ENCODE peak calls at places on chromosomes 4 and X, in four cellular contexts. One of them, this sample, is unnamed.
A peak's percentile ranks its signal among the peaks of the same experiment; 100 is the strongest.

GRCh38 chr4:71304289-71304850 is 34.5 kb upstream of the SLC4A4 start:
- DNase-seq in GM20000: no peak
- DNase-seq in mesothelial cell of epicardium: no peak
- DNase-seq in astrocyte of the spinal cord: no peak
- DNase-seq in this sample: no peak

GRCh38 chrX:46575991-46576392 is 2.4 kb downstream of the CHST7 start:
- DNase-seq in GM20000: no peak
- DNase-seq in mesothelial cell of epicardium: no peak
- DNase-seq in astrocyte of the spinal cord: no peak
- DNase-seq in this sample: no peak

GRCh38 chr4:38062088-38062893 is 102.1 kb downstream of the PTTG2 start:
- DNase-seq in GM20000: peak; percentile 60
- DNase-seq in astrocyte of the spinal cord: peak; percentile 79
- DNase-seq in mesothelial cell of epicardium: peak; percentile 41
- DNase-seq in this sample: peak; percentile 60

GRCh38 chrX:154370300-154370881 is 4.0 kb downstream of the FLNA start:
- DNase-seq in mesothelial cell of epicardium: no peak
- DNase-seq in astrocyte of the spinal cord: no peak
- DNase-seq in GM20000: no peak
- DNase-seq in this sample: no peak

GRCh38 chr4:6991771-6992557 is 51.2 kb upstream of the TADA2B start:
- DNase-seq in mesothelial cell of epicardium: no peak
- DNase-seq in GM20000: no peak
- DNase-seq in astrocyte of the spinal cord: peak; percentile 92
- DNase-seq in this sample: no peak

GRCh38 chrX:3271485-3272186 is 74.8 kb downstream of the MXRA5 start:
- DNase-seq in mesothelial cell of epicardium: no peak
- DNase-seq in GM20000: no peak
- DNase-seq in astrocyte of the spinal cord: peak; percentile 88
- DNase-seq in this sample: no peak

GRCh38 chr4:130422255-130422654 is 1326.3 kb downstream of the C4orf33 start:
- DNase-seq in astrocyte of the spinal cord: no peak
- DNase-seq in GM20000: no peak
- DNase-seq in mesothelial cell of epicardium: no peak
- DNase-seq in this sample: no peak

GRCh38 chr4:3787489-3788365 is 21.5 kb downstream of the ADRA2C start:
- DNase-seq in mesothelial cell of epicardium: no peak
- DNase-seq in astrocyte of the spinal cord: no peak
- DNase-seq in GM20000: no peak
- DNase-seq in this sample: no peak

GRCh38 chrX:55710701-55711100 is 6.8 kb upstream of the RRAGB start:
- DNase-seq in GM20000: no peak
- DNase-seq in astrocyte of the spinal cord: peak; percentile 15
- DNase-seq in mesothelial cell of epicardium: no peak
- DNase-seq in this sample: no peak

GRCh38 chr4:182929296-182929695 is 12.1 kb upstream of the DCTD start:
- DNase-seq in astrocyte of the spinal cord: peak; percentile 73
- DNase-seq in GM20000: no peak
- DNase-seq in mesothelial cell of epicardium: no peak
- DNase-seq in this sample: no peak

GRCh38 chr4:157996061-157996460 is 176.8 kb downstream of the GASK1B start:
- DNase-seq in mesothelial cell of epicardium: no peak
- DNase-seq in astrocyte of the spinal cord: no peak
- DNase-seq in GM20000: no peak
- DNase-seq in this sample: no peak

GRCh38 chr4:3655485-3656429 is 110.4 kb upstream of the ADRA2C start:
- DNase-seq in GM20000: no peak
- DNase-seq in astrocyte of the spinal cord: no peak
- DNase-seq in mesothelial cell of epicardium: no peak
- DNase-seq in this sample: no peak

GRCh38 chr4:85828295-85828910 is 353.5 kb downstream of the ARHGAP24 start:
- DNase-seq in astrocyte of the spinal cord: peak; percentile 53
- DNase-seq in mesothelial cell of epicardium: no peak
- DNase-seq in GM20000: no peak
- DNase-seq in this sample: no peak

GRCh38 chr4:38943355-38943754 is 75.7 kb downstream of the FAM114A1 start:
- DNase-seq in astrocyte of the spinal cord: no peak
- DNase-seq in GM20000: no peak
- DNase-seq in mesothelial cell of epicardium: no peak
- DNase-seq in this sample: no peak

GRCh38 chr4:186889876-186890643 is 166.4 kb upstream of the FAT1 start:
- DNase-seq in astrocyte of the spinal cord: no peak
- DNase-seq in GM20000: no peak
- DNase-seq in mesothelial cell of epicardium: no peak
- DNase-seq in this sample: no peak
- TF ChIP-seq CTCF in astrocyte of the spinal cord: no peak
- TF ChIP-seq CTCF in GM20000: no peak
- TF ChIP-seq CTCF in mesothelial cell of epicardium: no peak
- TF ChIP-seq CTCF in this sample: no peak

DNA sequence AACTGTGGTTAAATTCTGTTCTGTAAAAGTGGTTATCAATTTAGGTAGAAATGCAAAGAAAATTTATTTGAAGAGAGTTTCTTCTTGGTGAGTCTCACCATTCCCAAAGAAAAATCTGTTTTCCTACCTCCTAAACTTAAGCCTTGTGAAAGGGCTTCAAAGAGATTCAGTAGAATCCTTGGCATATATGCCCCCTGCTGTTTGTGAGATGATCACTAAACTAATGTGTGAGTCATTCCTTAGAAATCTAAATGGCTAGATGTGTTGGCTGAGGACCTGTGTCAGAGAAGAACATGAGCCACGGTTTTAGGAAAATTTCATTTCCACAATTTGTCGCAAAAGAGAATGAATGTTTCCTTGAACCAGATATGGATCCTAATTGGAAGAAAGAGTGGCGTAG is 260.9 kb downstream of the SLC7A11 start:
- DNase-seq in mesothelial cell of epicardium: no peak
- DNase-seq in GM20000: no peak
- DNase-seq in astrocyte of the spinal cord: peak; percentile 60
- DNase-seq in this sample: no peak
- TF ChIP-seq CTCF in mesothelial cell of epicardium: no peak
- TF ChIP-seq CTCF in GM20000: no peak
- TF ChIP-seq CTCF in astrocyte of the spinal cord: no peak
- TF ChIP-seq CTCF in this sample: no peak

GRCh38 chr4:106195435-106195950 is 120.5 kb downstream of the TBCK start:
- DNase-seq in astrocyte of the spinal cord: no peak
- DNase-seq in GM20000: no peak
- DNase-seq in mesothelial cell of epicardium: no peak
- DNase-seq in this sample: no peak

DNA sequence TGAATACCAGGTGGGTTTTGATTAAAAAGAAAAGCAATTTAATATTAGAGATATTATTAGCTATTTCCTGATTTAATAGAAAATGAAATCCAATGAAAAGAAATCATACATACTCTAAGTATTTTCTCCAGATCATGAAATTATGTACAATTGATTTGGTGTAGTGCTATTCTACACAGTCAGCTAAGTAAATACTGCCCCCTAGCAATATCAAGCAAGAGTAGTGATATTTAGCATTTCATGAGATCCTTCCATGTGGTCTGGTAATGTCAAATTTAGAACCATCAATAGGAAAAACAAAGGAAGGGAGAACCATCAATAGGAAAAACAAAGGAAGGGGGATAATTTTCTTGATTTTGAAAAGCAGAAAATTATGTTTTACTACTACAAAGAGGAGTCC is 114.6 kb downstream of the TBCK start:
- DNase-seq in mesothelial cell of epicardium: no peak
- DNase-seq in astrocyte of the spinal cord: peak; percentile 22
- DNase-seq in GM20000: no peak
- DNase-seq in this sample: no peak
- TF ChIP-seq CTCF in mesothelial cell of epicardium: no peak
- TF ChIP-seq CTCF in astrocyte of the spinal cord: peak; percentile 65
- TF ChIP-seq CTCF in GM20000: no peak
- TF ChIP-seq CTCF in this sample: no peak

DNA sequence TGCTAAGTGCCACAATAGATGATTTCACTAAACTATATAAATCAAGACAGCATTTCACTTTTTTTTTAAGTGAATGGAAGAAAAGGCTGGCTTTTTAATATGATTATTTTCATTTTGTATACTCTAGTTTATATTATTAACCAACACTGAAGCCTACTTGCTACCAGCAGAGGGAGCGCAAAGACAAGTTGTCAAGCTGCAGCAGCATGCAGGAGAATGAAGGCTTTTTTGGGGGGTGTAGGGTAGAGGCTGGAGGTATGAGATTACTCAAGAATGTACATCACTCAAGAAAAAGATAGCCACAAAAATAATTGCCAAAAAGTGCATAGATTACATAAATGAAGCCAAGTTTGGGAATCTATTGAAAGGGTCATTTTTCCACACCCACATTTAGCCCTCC is 519.5 kb downstream of the FGF13 start:
- DNase-seq in astrocyte of the spinal cord: peak; percentile 5
- DNase-seq in GM20000: no peak
- DNase-seq in mesothelial cell of epicardium: no peak
- DNase-seq in this sample: no peak
- TF ChIP-seq CTCF in astrocyte of the spinal cord: peak; percentile 35
- TF ChIP-seq CTCF in GM20000: no peak
- TF ChIP-seq CTCF in mesothelial cell of epicardium: peak; percentile 48
- TF ChIP-seq CTCF in this sample: no peak

GRCh38 chr4:128385199-128385598 is 97.6 kb upstream of the PGRMC2 start:
- DNase-seq in astrocyte of the spinal cord: no peak
- DNase-seq in GM20000: no peak
- DNase-seq in mesothelial cell of epicardium: no peak
- DNase-seq in this sample: no peak

GRCh38 chr4:128384765-128385164 is 97.2 kb upstream of the PGRMC2 start:
- DNase-seq in mesothelial cell of epicardium: no peak
- DNase-seq in GM20000: no peak
- DNase-seq in astrocyte of the spinal cord: no peak
- DNase-seq in this sample: no peak

GRCh38 chr4:128384091-128384520 is 96.5 kb upstream of the PGRMC2 start:
- DNase-seq in astrocyte of the spinal cord: peak; percentile 55
- DNase-seq in GM20000: no peak
- DNase-seq in mesothelial cell of epicardium: no peak
- DNase-seq in this sample: no peak

GRCh38 chr4:128386761-128387599 is 99.4 kb upstream of the PGRMC2 start:
- DNase-seq in astrocyte of the spinal cord: peak; percentile 98
- DNase-seq in mesothelial cell of epicardium: no peak
- DNase-seq in GM20000: no peak
- DNase-seq in this sample: peak; percentile 51

DNA sequence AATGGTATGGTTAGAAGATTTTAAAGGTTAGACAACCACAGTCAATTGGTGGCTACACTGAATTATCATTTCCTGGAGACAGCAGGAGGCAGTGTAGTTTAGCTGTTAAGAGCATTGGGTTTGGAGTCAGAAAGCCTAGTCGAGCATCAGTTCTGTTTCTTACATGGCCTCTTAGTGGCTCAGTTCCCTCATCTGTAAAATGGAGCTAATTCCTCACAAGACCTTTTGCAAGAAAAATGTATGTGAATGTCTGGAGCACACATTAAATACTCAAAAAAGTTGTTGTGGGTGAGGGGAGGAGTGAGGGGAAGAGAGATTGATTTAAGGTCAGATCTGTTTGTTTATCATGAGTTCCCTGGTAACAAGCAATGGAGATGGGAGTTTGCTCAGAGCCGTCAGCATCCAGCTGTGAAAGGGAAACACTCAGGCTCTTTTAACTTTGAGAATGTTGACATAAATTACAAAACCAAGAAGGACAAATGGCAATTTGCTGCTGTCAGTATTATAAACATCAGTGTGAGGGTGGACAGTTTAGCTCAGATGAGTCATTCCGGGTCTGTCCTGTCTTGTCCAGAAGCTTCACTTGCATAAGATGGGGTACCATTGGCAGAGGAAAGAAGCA is 98.2 kb upstream of the PGRMC2 start:
- DNase-seq in astrocyte of the spinal cord: peak; percentile 89
- DNase-seq in mesothelial cell of epicardium: no peak
- DNase-seq in GM20000: peak; percentile 11
- DNase-seq in this sample: no peak
- TF ChIP-seq CTCF in astrocyte of the spinal cord: peak; percentile 6
- TF ChIP-seq CTCF in mesothelial cell of epicardium: no peak
- TF ChIP-seq CTCF in GM20000: peak; percentile 11
- TF ChIP-seq CTCF in this sample: no peak

GRCh38 chrX:48465336-48465933 is 4.6 kb downstream of the SLC38A5 start:
- DNase-seq in astrocyte of the spinal cord: peak; percentile 83
- DNase-seq in GM20000: no peak
- DNase-seq in mesothelial cell of epicardium: no peak
- DNase-seq in this sample: no peak

GRCh38 chrX:48467331-48467761 is 2.7 kb downstream of the SLC38A5 start:
- DNase-seq in mesothelial cell of epicardium: no peak
- DNase-seq in GM20000: no peak
- DNase-seq in astrocyte of the spinal cord: no peak
- DNase-seq in this sample: no peak

GRCh38 chrX:48468693-48469691 is 1.1 kb downstream of the SLC38A5 start:
- DNase-seq in mesothelial cell of epicardium: no peak
- DNase-seq in GM20000: peak; percentile 46
- DNase-seq in astrocyte of the spinal cord: no peak
- DNase-seq in this sample: no peak

GRCh38 chrX:48468247-48468671 is 1.8 kb downstream of the SLC38A5 start:
- DNase-seq in mesothelial cell of epicardium: no peak
- DNase-seq in astrocyte of the spinal cord: no peak
- DNase-seq in GM20000: peak; percentile 50
- DNase-seq in this sample: no peak

DNA sequence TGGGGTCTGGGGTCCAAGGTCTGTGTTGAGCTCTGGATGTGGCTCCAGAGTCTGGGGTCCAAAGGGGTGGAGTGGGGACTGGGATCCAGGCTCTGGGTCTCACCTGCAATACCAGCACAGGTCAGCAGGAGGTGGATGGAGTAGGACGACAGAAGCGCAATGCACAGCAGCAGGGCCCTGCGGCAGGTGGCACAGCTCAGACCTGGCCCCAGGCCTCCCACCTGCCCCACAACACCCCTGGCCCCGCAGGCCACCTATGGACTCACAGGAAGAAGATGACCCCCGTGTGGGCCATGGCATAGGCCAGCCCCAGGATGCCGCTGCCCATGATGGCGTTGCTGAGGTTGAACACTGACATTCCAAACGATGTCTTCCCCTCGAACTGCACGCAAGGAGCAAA is 3.4 kb downstream of the SLC38A5 start:
- DNase-seq in GM20000: no peak
- DNase-seq in astrocyte of the spinal cord: no peak
- DNase-seq in mesothelial cell of epicardium: no peak
- DNase-seq in this sample: no peak
- TF ChIP-seq CTCF in GM20000: no peak
- TF ChIP-seq CTCF in astrocyte of the spinal cord: peak; percentile 29
- TF ChIP-seq CTCF in mesothelial cell of epicardium: no peak
- TF ChIP-seq CTCF in this sample: no peak

This sample was measured in omental fat pad.